ENCODE peak calls at places on chromosome 16, in five cellular contexts. R is NCI-H2171 treated with DMSO at 0.1 percent for 48 hours, Q is kidney, E is EL, G is anterior cingulate cortex. V is an unnamed sample.
A peak's percentile ranks its signal among the peaks of the same experiment; 100 is the strongest.

GRCh38 chr16:19831678-19832077 is 53.0 kb downstream of the GPRC5B start:
- DNase-seq in G (no peak), Q (no peak), R (no peak), E (peak; percentile 72), V (no peak)

GRCh38 chr16:57862698-57863433 is 60.6 kb upstream of the KIFC3 start:
- DNase-seq in G (no peak), Q (no peak), R (no peak), E (no peak), V (no peak)

GRCh38 chr16:996672-997071 is 15.1 kb downstream of the SOX8 start:
- DNase-seq in Q (no peak), E (no peak), G (no peak), R (no peak), V (no peak)

GRCh38 chr16:85770741-85771140 is 19.8 kb upstream of the C16orf74 start:
- DNase-seq in E (no peak), Q (no peak), R (no peak), G (no peak), V (no peak)

GRCh38 chr16:57619606-57620315 is 8.7 kb upstream of the ADGRG1 start:
- DNase-seq in R (peak; percentile 63), E (no peak), Q (peak; percentile 94), G (no peak), V (no peak)

GRCh38 chr16:67183-67791 is 5.1 kb downstream of the RHBDF1 start:
- DNase-seq in E (no peak), R (no peak), G (no peak), Q (no peak), V (no peak)

GRCh38 chr16:64590516-64590915 is 531.3 kb downstream of the CDH11 start:
- DNase-seq in E (peak; percentile 57), R (no peak), G (no peak), Q (no peak), V (no peak)

GRCh38 chr16:56301391-56301850 is 110.1 kb downstream of the GNAO1 start:
- DNase-seq in E (peak; percentile 47), Q (peak; percentile 12), G (no peak), R (peak; percentile 35), V (peak; percentile 39)

GRCh38 chr16:66247516-66248089 is 118.9 kb upstream of the CDH5 start:
- DNase-seq in E (no peak), R (no peak), Q (no peak), G (no peak), V (no peak)

GRCh38 chr16:85453-85782 is 7.4 kb downstream of the MPG start:
- DNase-seq in E (no peak), G (no peak), R (no peak), Q (no peak), V (no peak)

GRCh38 chr16:18948372-18949020 is 22.3 kb upstream of the SMG1 start:
- DNase-seq in R (peak; percentile 32), Q (peak; percentile 18), G (no peak), E (no peak), V (no peak)

GRCh38 chr16:50622029-50622428 is 59.1 kb downstream of the SNX20 start:
- DNase-seq in G (no peak), E (no peak), R (no peak), Q (no peak), V (no peak)

GRCh38 chr16:85460252-85460982 is 152.7 kb upstream of the GSE1 start:
- DNase-seq in E (no peak), Q (no peak), R (peak; percentile 89), G (no peak), V (no peak)

GRCh38 chr16:50680907-50681885 is at the start of gene SNX20:
- DNase-seq in E (no peak), G (no peak), R (peak; percentile 90), Q (peak; percentile 75), V (no peak)

GRCh38 chr16:2033057-2033911 is 6.6 kb downstream of the NHERF2 start:
- DNase-seq in Q (peak; percentile 88), R (no peak), G (peak; percentile 83), E (peak; percentile 80), V (no peak)